ENCODE peak calls at places on chromosomes 13 and 19, in nine cellular contexts. One of them, this sample, is unnamed.

GRCh38 chr19:51691122-51692064 is 1.7 kb upstream of the SPACA6 start:
- DNase-seq in esophagus muscularis mucosa: peak; percentile 60
- DNase-seq in NCI-H146: no peak
- DNase-seq in NCI-H1092: no peak
- DNase-seq in head of caudate nucleus: no peak
- DNase-seq in CD4-positive, alpha-beta T cell: no peak
- DNase-seq in hepatic stellate cell: no peak
- DNase-seq in T-helper 1 cell: no peak
- DNase-seq in T1000: no peak
- DNase-seq in this sample: peak; percentile 58

GRCh38 chr19:41626278-41626677 is 596 bp downstream of the CEACAM4 start:
- DNase-seq in hepatic stellate cell: no peak
- DNase-seq in T-helper 1 cell: no peak
- DNase-seq in esophagus muscularis mucosa: peak; percentile 70
- DNase-seq in NCI-H146: no peak
- DNase-seq in head of caudate nucleus: no peak
- DNase-seq in CD4-positive, alpha-beta T cell: no peak
- DNase-seq in NCI-H1092: no peak
- DNase-seq in T1000: no peak
- DNase-seq in this sample: no peak

GRCh38 chr19:11453468-11454341 is 18.3 kb downstream of the PRKCSH start:
- DNase-seq in hepatic stellate cell: no peak
- DNase-seq in CD4-positive, alpha-beta T cell: no peak
- DNase-seq in head of caudate nucleus: no peak
- DNase-seq in T1000: no peak
- DNase-seq in NCI-H146: no peak
- DNase-seq in T-helper 1 cell: no peak
- DNase-seq in NCI-H1092: no peak
- DNase-seq in esophagus muscularis mucosa: no peak
- DNase-seq in this sample: no peak

GRCh38 chr13:53121879-53122278 is 93.3 kb downstream of the OLFM4 start:
- DNase-seq in head of caudate nucleus: no peak
- DNase-seq in NCI-H1092: no peak
- DNase-seq in NCI-H146: no peak
- DNase-seq in T-helper 1 cell: no peak
- DNase-seq in esophagus muscularis mucosa: no peak
- DNase-seq in T1000: no peak
- DNase-seq in CD4-positive, alpha-beta T cell: no peak
- DNase-seq in hepatic stellate cell: no peak
- DNase-seq in this sample: no peak

GRCh38 chr13:106619688-106620555 is 52.0 kb upstream of the ARGLU1 start:
- DNase-seq in T1000: no peak
- DNase-seq in hepatic stellate cell: peak; percentile 61
- DNase-seq in esophagus muscularis mucosa: no peak
- DNase-seq in T-helper 1 cell: no peak
- DNase-seq in head of caudate nucleus: peak; percentile 37
- DNase-seq in CD4-positive, alpha-beta T cell: no peak
- DNase-seq in NCI-H146: peak; percentile 60
- DNase-seq in NCI-H1092: peak; percentile 22
- DNase-seq in this sample: peak; percentile 52

GRCh38 chr19:50500060-50500752 is 10.8 kb downstream of the JOSD2 start:
- DNase-seq in esophagus muscularis mucosa: no peak
- DNase-seq in T-helper 1 cell: no peak
- DNase-seq in T1000: no peak
- DNase-seq in hepatic stellate cell: no peak
- DNase-seq in NCI-H146: peak; percentile 82
- DNase-seq in head of caudate nucleus: no peak
- DNase-seq in NCI-H1092: no peak
- DNase-seq in CD4-positive, alpha-beta T cell: no peak
- DNase-seq in this sample: peak; percentile 88

GRCh38 chr13:48551329-48551728 is 18.4 kb upstream of the RCBTB2 start:
- DNase-seq in NCI-H1092: no peak
- DNase-seq in T1000: no peak
- DNase-seq in T-helper 1 cell: no peak
- DNase-seq in hepatic stellate cell: no peak
- DNase-seq in esophagus muscularis mucosa: no peak
- DNase-seq in head of caudate nucleus: no peak
- DNase-seq in CD4-positive, alpha-beta T cell: no peak
- DNase-seq in NCI-H146: no peak
- DNase-seq in this sample: no peak

GRCh38 chr19:38710928-38711725 is 33.1 kb downstream of the CAPN12 start:
- DNase-seq in esophagus muscularis mucosa: no peak
- DNase-seq in CD4-positive, alpha-beta T cell: no peak
- DNase-seq in T-helper 1 cell: no peak
- DNase-seq in head of caudate nucleus: no peak
- DNase-seq in hepatic stellate cell: peak; percentile 56
- DNase-seq in NCI-H1092: no peak
- DNase-seq in T1000: no peak
- DNase-seq in NCI-H146: no peak
- DNase-seq in this sample: no peak

GRCh38 chr13:112941349-112941748 is 27.7 kb upstream of the MCF2L start:
- DNase-seq in esophagus muscularis mucosa: no peak
- DNase-seq in hepatic stellate cell: no peak
- DNase-seq in T-helper 1 cell: no peak
- DNase-seq in CD4-positive, alpha-beta T cell: no peak
- DNase-seq in NCI-H146: peak; percentile 61
- DNase-seq in NCI-H1092: no peak
- DNase-seq in head of caudate nucleus: no peak
- DNase-seq in T1000: no peak
- DNase-seq in this sample: no peak

GRCh38 chr19:28727133-28727834 is 485.7 kb downstream of the UQCRFS1 start:
- DNase-seq in T1000: no peak
- DNase-seq in CD4-positive, alpha-beta T cell: no peak
- DNase-seq in NCI-H1092: no peak
- DNase-seq in hepatic stellate cell: no peak
- DNase-seq in NCI-H146: no peak
- DNase-seq in head of caudate nucleus: peak; percentile 46
- DNase-seq in esophagus muscularis mucosa: no peak
- DNase-seq in T-helper 1 cell: no peak
- DNase-seq in this sample: peak; percentile 73

GRCh38 chr13:59774511-59774911 is 389.2 kb downstream of the DIAPH3 start:
- DNase-seq in NCI-H146: no peak
- DNase-seq in NCI-H1092: no peak
- DNase-seq in esophagus muscularis mucosa: no peak
- DNase-seq in hepatic stellate cell: peak; percentile 54
- DNase-seq in head of caudate nucleus: no peak
- DNase-seq in T-helper 1 cell: no peak
- DNase-seq in CD4-positive, alpha-beta T cell: no peak
- DNase-seq in T1000: peak; percentile 3
- DNase-seq in this sample: no peak

GRCh38 chr19:1183543-1184172 is 9.6 kb upstream of the SBNO2 start:
- DNase-seq in NCI-H146: no peak
- DNase-seq in T1000: peak; percentile 81
- DNase-seq in T-helper 1 cell: no peak
- DNase-seq in esophagus muscularis mucosa: no peak
- DNase-seq in head of caudate nucleus: no peak
- DNase-seq in NCI-H1092: no peak
- DNase-seq in CD4-positive, alpha-beta T cell: no peak
- DNase-seq in hepatic stellate cell: no peak
- DNase-seq in this sample: peak; percentile 51

GRCh38 chr19:47723573-47723923 is 10.3 kb downstream of the EHD2 start:
- DNase-seq in esophagus muscularis mucosa: no peak
- DNase-seq in head of caudate nucleus: no peak
- DNase-seq in hepatic stellate cell: no peak
- DNase-seq in T1000: no peak
- DNase-seq in NCI-H146: peak; percentile 54
- DNase-seq in T-helper 1 cell: no peak
- DNase-seq in CD4-positive, alpha-beta T cell: no peak
- DNase-seq in NCI-H1092: no peak
- DNase-seq in this sample: peak; percentile 78

This sample was measured in right cardiac atrium.